ENCODE peak calls at places on chromosome 18, in five cellular contexts. One of them, this sample, is unnamed.

GRCh38 chr18:41967680-41968079 is 12.6 kb downstream of the PIK3C3 start:
- DNase-seq in NCI-H1694: peak; percentile 43
- DNase-seq in prostate gland: no peak
- DNase-seq in Peyer's patch: no peak
- DNase-seq in M059J: no peak
- DNase-seq in this sample: no peak

GRCh38 chr18:27004056-27004829 is 138.7 kb upstream of the AQP4 start:
- DNase-seq in NCI-H1694: peak; percentile 30
- DNase-seq in prostate gland: no peak
- DNase-seq in Peyer's patch: no peak
- DNase-seq in M059J: peak; percentile 12
- DNase-seq in this sample: no peak

GRCh38 chr18:44939037-44939665 is 258.5 kb downstream of the SETBP1 start:
- DNase-seq in NCI-H1694: no peak
- DNase-seq in prostate gland: no peak
- DNase-seq in Peyer's patch: no peak
- DNase-seq in M059J: no peak
- DNase-seq in this sample: no peak

GRCh38 chr18:48992791-48993555 is 42.2 kb upstream of the SMAD7 start:
- DNase-seq in NCI-H1694: no peak
- DNase-seq in prostate gland: no peak
- DNase-seq in Peyer's patch: peak; percentile 73
- DNase-seq in M059J: no peak
- DNase-seq in this sample: no peak

GRCh38 chr18:5424903-5425302 is 118.9 kb downstream of the EPB41L3 start:
- DNase-seq in NCI-H1694: peak; percentile 57
- DNase-seq in prostate gland: no peak
- DNase-seq in Peyer's patch: no peak
- DNase-seq in M059J: peak; percentile 17
- DNase-seq in this sample: peak; percentile 3

GRCh38 chr18:45456076-45457066 is 158.9 kb upstream of the SLC14A2 start:
- DNase-seq in NCI-H1694: no peak
- DNase-seq in prostate gland: no peak
- DNase-seq in Peyer's patch: peak; percentile 47
- DNase-seq in M059J: peak; percentile 5
- DNase-seq in this sample: no peak

GRCh38 chr18:25365242-25365641 is 13.3 kb upstream of the ZNF521 start:
- DNase-seq in NCI-H1694: peak; percentile 37
- DNase-seq in prostate gland: no peak
- DNase-seq in Peyer's patch: no peak
- DNase-seq in M059J: no peak
- DNase-seq in this sample: no peak

GRCh38 chr18:57534535-57534934 is 52.0 kb downstream of the FECH start:
- DNase-seq in NCI-H1694: no peak
- DNase-seq in prostate gland: no peak
- DNase-seq in Peyer's patch: no peak
- DNase-seq in M059J: no peak
- DNase-seq in this sample: no peak

GRCh38 chr18:34493566-34494358 is 216.3 kb upstream of the DTNA start:
- DNase-seq in NCI-H1694: no peak
- DNase-seq in prostate gland: no peak
- DNase-seq in Peyer's patch: no peak
- DNase-seq in M059J: no peak
- DNase-seq in this sample: no peak

GRCh38 chr18:49247786-49248185 is 212.7 kb downstream of the DYM start:
- DNase-seq in NCI-H1694: no peak
- DNase-seq in prostate gland: peak; percentile 7
- DNase-seq in Peyer's patch: no peak
- DNase-seq in M059J: peak; percentile 5
- DNase-seq in this sample: peak; percentile 44

GRCh38 chr18:32175265-32175664 is 14.6 kb upstream of the MEP1B start:
- DNase-seq in NCI-H1694: peak; percentile 88
- DNase-seq in prostate gland: no peak
- DNase-seq in Peyer's patch: no peak
- DNase-seq in M059J: no peak
- DNase-seq in this sample: no peak

GRCh38 chr18:35740616-35741015 is 159.1 kb downstream of the GALNT1 start:
- DNase-seq in NCI-H1694: no peak
- DNase-seq in prostate gland: no peak
- DNase-seq in Peyer's patch: no peak
- DNase-seq in M059J: no peak
- DNase-seq in this sample: no peak

GRCh38 chr18:47604041-47604440 is 326.4 kb downstream of the SMAD2 start:
- DNase-seq in NCI-H1694: no peak
- DNase-seq in prostate gland: no peak
- DNase-seq in Peyer's patch: no peak
- DNase-seq in M059J: no peak
- DNase-seq in this sample: no peak

GRCh38 chr18:35464731-35465728 is 32.7 kb downstream of the INO80C start:
- DNase-seq in NCI-H1694: no peak
- DNase-seq in prostate gland: no peak
- DNase-seq in Peyer's patch: no peak
- DNase-seq in M059J: no peak
- DNase-seq in this sample: no peak

GRCh38 chr18:55833543-55833942 is 245.6 kb upstream of the TCF4 start:
- DNase-seq in NCI-H1694: no peak
- DNase-seq in prostate gland: no peak
- DNase-seq in Peyer's patch: no peak
- DNase-seq in M059J: peak; percentile 100
- DNase-seq in this sample: no peak

GRCh38 chr18:8847066-8847755 is 141.9 kb downstream of the MTCL1 start:
- DNase-seq in NCI-H1694: no peak
- DNase-seq in prostate gland: no peak
- DNase-seq in Peyer's patch: no peak
- DNase-seq in M059J: no peak
- DNase-seq in this sample: no peak

GRCh38 chr18:25233582-25234362 is 118.2 kb downstream of the ZNF521 start:
- DNase-seq in NCI-H1694: no peak
- DNase-seq in prostate gland: no peak
- DNase-seq in Peyer's patch: no peak
- DNase-seq in M059J: peak; percentile 5
- DNase-seq in this sample: no peak

GRCh38 chr18:58363767-58364540 is 264.9 kb downstream of the ALPK2 start:
- DNase-seq in NCI-H1694: no peak
- DNase-seq in prostate gland: no peak
- DNase-seq in Peyer's patch: no peak
- DNase-seq in M059J: peak; percentile 81
- DNase-seq in this sample: no peak

GRCh38 chr18:2903006-2903405 is 56.2 kb downstream of the EMILIN2 start:
- DNase-seq in NCI-H1694: no peak
- DNase-seq in prostate gland: no peak
- DNase-seq in Peyer's patch: no peak
- DNase-seq in M059J: peak; percentile 51
- DNase-seq in this sample: peak; percentile 7

GRCh38 chr18:63980027-63980426 is 10.1 kb downstream of the SERPINB8 start:
- DNase-seq in NCI-H1694: no peak
- DNase-seq in prostate gland: no peak
- DNase-seq in Peyer's patch: no peak
- DNase-seq in M059J: no peak
- DNase-seq in this sample: no peak

GRCh38 chr18:66632771-66633170 is 28.9 kb upstream of the CDH19 start:
- DNase-seq in NCI-H1694: no peak
- DNase-seq in prostate gland: no peak
- DNase-seq in Peyer's patch: no peak
- DNase-seq in M059J: no peak
- DNase-seq in this sample: no peak

GRCh38 chr18:76447268-76447890 is 47.7 kb downstream of the ZNF516 start:
- DNase-seq in NCI-H1694: no peak
- DNase-seq in prostate gland: no peak
- DNase-seq in Peyer's patch: no peak
- DNase-seq in M059J: no peak
- DNase-seq in this sample: no peak

GRCh38 chr18:29383311-29384273 is 1206.7 kb upstream of the CDH2 start:
- DNase-seq in NCI-H1694: no peak
- DNase-seq in prostate gland: no peak
- DNase-seq in Peyer's patch: no peak
- DNase-seq in M059J: peak; percentile 66
- DNase-seq in this sample: no peak

GRCh38 chr18:78725426-78725825 is 254.2 kb upstream of the SALL3 start:
- DNase-seq in NCI-H1694: no peak
- DNase-seq in prostate gland: no peak
- DNase-seq in Peyer's patch: no peak
- DNase-seq in M059J: no peak
- DNase-seq in this sample: no peak

GRCh38 chr18:36929601-36930000 is 100.7 kb downstream of the KIAA1328 start:
- DNase-seq in NCI-H1694: no peak
- DNase-seq in prostate gland: no peak
- DNase-seq in Peyer's patch: no peak
- DNase-seq in M059J: no peak
- DNase-seq in this sample: no peak

GRCh38 chr18:44079602-44080001 is 601.1 kb upstream of the SETBP1 start:
- DNase-seq in NCI-H1694: no peak
- DNase-seq in prostate gland: no peak
- DNase-seq in Peyer's patch: no peak
- DNase-seq in M059J: peak; percentile 77
- DNase-seq in this sample: no peak

GRCh38 chr18:9000736-9001135 is 101.8 kb upstream of the NDUFV2 start:
- DNase-seq in NCI-H1694: no peak
- DNase-seq in prostate gland: no peak
- DNase-seq in Peyer's patch: no peak
- DNase-seq in M059J: no peak
- DNase-seq in this sample: no peak

GRCh38 chr18:36153203-36153602 is 23.5 kb downstream of the ELP2 start:
- DNase-seq in NCI-H1694: no peak
- DNase-seq in prostate gland: no peak
- DNase-seq in Peyer's patch: no peak
- DNase-seq in M059J: peak; percentile 64
- DNase-seq in this sample: no peak

GRCh38 chr18:13003466-13003896 is 12.3 kb downstream of the CEP192 start:
- DNase-seq in NCI-H1694: peak; percentile 15
- DNase-seq in prostate gland: peak; percentile 23
- DNase-seq in Peyer's patch: no peak
- DNase-seq in M059J: peak; percentile 32
- DNase-seq in this sample: no peak

GRCh38 chr18:78915446-78916008 is 64.1 kb upstream of the SALL3 start:
- DNase-seq in NCI-H1694: no peak
- DNase-seq in prostate gland: no peak
- DNase-seq in Peyer's patch: no peak
- DNase-seq in M059J: no peak
- DNase-seq in this sample: no peak

GRCh38 chr18:79963658-79964329 is 649 bp upstream of the HSBP1L1 start:
- DNase-seq in NCI-H1694: no peak
- DNase-seq in prostate gland: no peak
- DNase-seq in Peyer's patch: no peak
- DNase-seq in M059J: no peak
- DNase-seq in this sample: no peak

GRCh38 chr18:7084080-7084765 is 33.4 kb downstream of the LAMA1 start:
- DNase-seq in NCI-H1694: no peak
- DNase-seq in prostate gland: no peak
- DNase-seq in Peyer's patch: no peak
- DNase-seq in M059J: peak; percentile 35
- DNase-seq in this sample: no peak

GRCh38 chr18:23690505-23691068 is 1.3 kb downstream of the LAMA3 start:
- DNase-seq in NCI-H1694: no peak
- DNase-seq in prostate gland: no peak
- DNase-seq in Peyer's patch: no peak
- DNase-seq in M059J: no peak
- DNase-seq in this sample: no peak

GRCh38 chr18:42976869-42977268 is 138.6 kb downstream of the RIT2 start:
- DNase-seq in NCI-H1694: no peak
- DNase-seq in prostate gland: no peak
- DNase-seq in Peyer's patch: no peak
- DNase-seq in M059J: no peak
- DNase-seq in this sample: no peak

GRCh38 chr18:3451989-3452749 is 2.2 kb downstream of the TGIF1 start:
- DNase-seq in NCI-H1694: no peak
- DNase-seq in prostate gland: peak; percentile 82
- DNase-seq in Peyer's patch: peak; percentile 75
- DNase-seq in M059J: peak; percentile 75
- DNase-seq in this sample: no peak

GRCh38 chr18:48750485-48751175 is 200.1 kb downstream of the SMAD7 start:
- DNase-seq in NCI-H1694: no peak
- DNase-seq in prostate gland: no peak
- DNase-seq in Peyer's patch: no peak
- DNase-seq in M059J: peak; percentile 44
- DNase-seq in this sample: no peak

GRCh38 chr18:12239426-12239825 is 14.7 kb upstream of the CIDEA start:
- DNase-seq in NCI-H1694: no peak
- DNase-seq in prostate gland: no peak
- DNase-seq in Peyer's patch: no peak
- DNase-seq in M059J: peak; percentile 31
- DNase-seq in this sample: no peak

GRCh38 chr18:72114801-72115594 is 429.1 kb downstream of the CBLN2 start:
- DNase-seq in NCI-H1694: no peak
- DNase-seq in prostate gland: no peak
- DNase-seq in Peyer's patch: no peak
- DNase-seq in M059J: no peak
- DNase-seq in this sample: no peak

GRCh38 chr18:23196119-23197004 is 61.1 kb downstream of the CABLES1 start:
- DNase-seq in NCI-H1694: no peak
- DNase-seq in prostate gland: no peak
- DNase-seq in Peyer's patch: no peak
- DNase-seq in M059J: no peak
- DNase-seq in this sample: no peak

GRCh38 chr18:78612801-78613200 is 366.8 kb upstream of the SALL3 start:
- DNase-seq in NCI-H1694: no peak
- DNase-seq in prostate gland: no peak
- DNase-seq in Peyer's patch: no peak
- DNase-seq in M059J: no peak
- DNase-seq in this sample: no peak